ENCODE peak calls at places on chromosomes 5 and 9, in seven cellular contexts. W is MM.1S, M is neural progenitor cell, L is GM23338, Q is PC-3, O is HCT116, R is hepatocyte. X is an unnamed sample.

GRCh38 chr9:12783767-12784460 is 9.1 kb downstream of the LURAP1L start:
- DNase-seq in W (no peak), M (no peak), L (no peak), Q (no peak), O (peak; percentile 24), R (no peak), X (no peak)

GRCh38 chr5:55471468-55471867 is 63.3 kb downstream of the PLPP1 start:
- DNase-seq in W (no peak), M (no peak), L (no peak), Q (no peak), O (no peak), R (no peak), X (no peak)

GRCh38 chr9:122197334-122197872 is 31.4 kb downstream of the LHX6 start:
- DNase-seq in W (no peak), M (no peak), L (peak; percentile 8), Q (no peak), O (no peak), R (no peak), X (no peak)

GRCh38 chr5:104914536-104915070 is 1352.0 kb upstream of the NUDT12 start:
- DNase-seq in W (no peak), M (no peak), L (no peak), Q (no peak), O (no peak), R (no peak), X (no peak)

GRCh38 chr5:40475546-40475945 is 204.2 kb upstream of the PTGER4 start:
- DNase-seq in W (no peak), M (no peak), L (no peak), Q (no peak), O (no peak), R (no peak), X (peak; percentile 69)

GRCh38 chr9:93713716-93714115 is 137.3 kb downstream of the PHF2 start:
- DNase-seq in W (no peak), M (no peak), L (no peak), Q (no peak), O (no peak), R (no peak), X (no peak)

GRCh38 chr5:29229461-29229860 is 1964.0 kb upstream of the CDH6 start:
- DNase-seq in W (no peak), M (no peak), L (no peak), Q (no peak), O (no peak), R (no peak), X (no peak)

GRCh38 chr9:105468875-105469274 is 21.0 kb downstream of the FSD1L start:
- DNase-seq in W (no peak), M (no peak), L (no peak), Q (no peak), O (no peak), R (no peak), X (no peak)

GRCh38 chr9:134474058-134474370 is 147.8 kb downstream of the RXRA start:
- DNase-seq in W (no peak), M (no peak), L (no peak), Q (no peak), O (no peak), R (no peak), X (peak; percentile 72)

GRCh38 chr9:135506327-135507103 is 6.0 kb downstream of the MRPS2 start:
- DNase-seq in W (no peak), M (peak; percentile 58), L (peak; percentile 39), Q (no peak), O (no peak), R (no peak), X (no peak)

GRCh38 chr9:30507166-30507565 is 1877.3 kb upstream of the ACO1 start:
- DNase-seq in W (no peak), M (no peak), L (no peak), Q (no peak), O (no peak), R (no peak), X (no peak)

GRCh38 chr5:36153727-36154126 is 1.8 kb downstream of the SKP2 start:
- DNase-seq in W (no peak), M (no peak), L (no peak), Q (no peak), O (no peak), R (no peak), X (no peak)

GRCh38 chr9:103545260-103545659 is 548.8 kb upstream of the SMC2 start:
- DNase-seq in W (no peak), M (no peak), L (no peak), Q (no peak), O (no peak), R (no peak), X (no peak)

GRCh38 chr9:123544007-123544827 is 188.2 kb downstream of the CRB2 start:
- DNase-seq in W (peak; percentile 38), M (peak; percentile 57), L (peak; percentile 65), Q (peak; percentile 42), O (peak; percentile 12), R (peak; percentile 46), X (peak; percentile 66)

GRCh38 chr5:36606437-36607113 is at the start of gene SLC1A3:
- DNase-seq in W (peak; percentile 76), M (peak; percentile 85), L (peak; percentile 84), Q (peak; percentile 80), O (peak; percentile 74), R (peak; percentile 79), X (peak; percentile 87)

GRCh38 chr9:136862849-136863622 is 3.1 kb downstream of the EDF1 start:
- DNase-seq in W (no peak), M (no peak), L (no peak), Q (no peak), O (no peak), R (no peak), X (no peak)

GRCh38 chr9:1837453-1838084 is 177.6 kb upstream of the SMARCA2 start:
- DNase-seq in W (peak; percentile 63), M (peak; percentile 81), L (peak; percentile 90), Q (peak; percentile 11), O (no peak), R (peak; percentile 18), X (peak; percentile 40)

DNA sequence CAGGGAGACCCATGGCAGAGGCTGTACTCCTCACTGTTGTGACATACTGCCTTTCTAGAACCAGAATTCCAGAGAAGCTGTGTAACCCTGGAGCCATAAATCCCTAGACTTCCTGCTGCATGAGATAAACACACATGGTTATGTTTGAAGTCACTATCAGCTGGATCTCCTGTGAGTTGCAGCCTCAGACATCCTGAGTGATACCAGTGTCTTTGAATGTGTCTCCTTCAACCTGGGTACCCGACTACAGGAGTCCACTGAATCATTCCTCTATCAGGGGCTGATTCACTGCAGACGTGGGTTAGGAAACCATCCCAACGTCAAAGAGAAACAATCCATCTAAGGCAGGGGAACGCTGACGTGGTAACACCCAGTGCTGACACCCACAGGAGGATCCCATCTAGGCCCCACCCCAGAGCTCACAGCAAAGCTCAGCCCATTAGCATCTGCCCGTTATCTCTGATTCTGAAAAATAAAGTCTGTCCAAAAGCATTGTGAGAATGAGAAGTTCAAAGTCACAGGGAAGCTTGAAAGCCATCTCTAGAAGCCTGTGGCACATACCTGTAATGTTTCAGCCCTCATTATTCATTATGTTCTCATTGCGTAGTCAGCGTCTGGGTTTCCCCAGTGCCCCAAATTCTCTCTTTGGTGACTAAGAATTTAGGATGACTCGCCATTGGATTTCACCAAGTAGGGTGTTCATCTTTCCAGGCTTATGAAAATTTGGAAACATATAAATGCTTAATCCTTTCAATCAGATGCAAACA is 36.3 kb upstream of the BASP1 start:
- DNase-seq in W (no peak), M (no peak), L (no peak), Q (peak; percentile 95), O (no peak), R (peak; percentile 81), X (peak; percentile 98)
- TF ChIP-seq EZH2phosphoT487 in W (no peak), M (no peak), L (no peak), Q (no peak), O (no peak), R (no peak), X (no peak)

DNA sequence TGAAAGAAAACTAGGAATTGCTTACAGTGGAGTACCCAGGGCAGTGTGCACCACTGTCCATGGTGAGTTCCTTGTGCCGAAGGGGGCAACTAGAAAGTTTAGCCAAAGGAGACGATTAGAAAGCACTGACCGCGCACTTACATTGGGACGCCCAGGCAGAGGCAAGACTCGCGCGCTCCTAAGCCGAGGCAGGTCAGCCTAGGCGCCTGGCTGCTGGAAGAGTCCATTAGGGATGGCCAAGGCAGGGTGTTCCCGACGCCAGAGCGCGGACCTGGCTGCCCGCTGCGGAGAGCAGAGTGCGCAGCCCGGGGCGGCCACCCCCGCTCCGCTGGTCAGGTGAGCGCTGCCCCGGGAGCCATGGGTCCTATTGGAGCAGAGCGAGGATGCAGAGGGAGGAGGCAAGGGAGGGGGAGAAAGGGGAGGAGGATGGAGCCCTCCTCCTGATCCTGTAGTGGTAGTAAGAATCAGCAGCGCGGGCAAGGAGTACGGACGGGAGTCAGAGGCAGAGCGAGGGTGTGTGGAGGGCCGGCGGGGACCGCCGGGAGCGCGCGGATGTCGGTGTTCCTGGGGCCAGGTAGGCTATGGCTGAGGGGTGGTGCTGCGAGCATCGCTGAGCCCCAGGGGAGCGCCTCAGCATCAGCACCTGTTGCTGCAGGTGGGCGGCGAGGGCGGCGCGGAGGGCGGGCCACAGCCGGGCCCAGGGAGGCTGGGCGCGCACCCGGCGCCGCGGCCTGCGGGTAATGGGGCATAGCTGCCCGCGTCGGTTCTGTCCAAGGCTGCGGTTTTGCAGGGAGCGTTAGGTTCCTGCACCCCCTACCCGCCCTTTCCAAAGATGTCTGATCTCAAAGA is at the start of gene ADGRV1:
- DNase-seq in W (peak; percentile 95), M (peak; percentile 99), L (peak; percentile 98), Q (peak; percentile 99), O (peak; percentile 86), R (peak; percentile 94), X (peak; percentile 30)
- TF ChIP-seq EZH2 in W (no peak), M (no peak), L (no peak), Q (no peak), O (no peak), R (no peak), X (no peak)

DNA sequence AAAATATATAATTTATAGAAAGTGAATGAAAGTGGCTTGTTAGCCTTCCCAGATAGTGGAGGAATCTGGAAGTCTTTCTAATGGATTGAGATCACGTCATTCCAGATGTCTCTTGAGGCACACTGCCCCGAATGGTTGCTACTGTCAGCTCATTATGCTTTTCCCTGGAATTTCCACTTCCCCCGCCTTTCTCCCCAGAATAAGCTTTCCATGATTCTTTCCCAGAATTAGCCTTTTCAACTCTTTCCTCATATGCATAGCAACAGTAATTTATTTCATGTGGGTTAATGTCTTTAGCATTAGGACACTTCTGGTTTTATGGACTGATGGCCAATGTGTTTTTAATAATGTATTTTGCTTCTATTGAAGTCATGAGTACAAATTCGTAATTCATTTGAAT is 81.5 kb downstream of the PALM2AKAP2 start:
- DNase-seq in W (no peak), M (no peak), L (no peak), Q (no peak), O (no peak), R (no peak), X (peak; percentile 64)
- TF ChIP-seq EZH2phosphoT487 in W (no peak), M (no peak), L (no peak), Q (no peak), O (no peak), R (no peak), X (no peak)

GRCh38 chr5:176744584-176744965 is 65.8 kb upstream of the UNC5A start:
- DNase-seq in W (no peak), M (peak; percentile 53), L (peak; percentile 72), Q (peak; percentile 20), O (no peak), R (no peak), X (no peak)

GRCh38 chr5:176743136-176743827 is 67.1 kb upstream of the UNC5A start:
- DNase-seq in W (no peak), M (peak; percentile 78), L (peak; percentile 67), Q (no peak), O (no peak), R (peak; percentile 30), X (peak; percentile 8)

GRCh38 chr5:176742246-176743105 is 67.9 kb upstream of the UNC5A start:
- DNase-seq in W (no peak), M (no peak), L (no peak), Q (no peak), O (no peak), R (no peak), X (no peak)

GRCh38 chr5:176741566-176742211 is 68.7 kb upstream of the UNC5A start:
- DNase-seq in W (no peak), M (no peak), L (no peak), Q (no peak), O (no peak), R (no peak), X (no peak)

GRCh38 chr5:176743828-176744583 is 66.4 kb upstream of the UNC5A start:
- DNase-seq in W (no peak), M (no peak), L (no peak), Q (no peak), O (no peak), R (no peak), X (no peak)
- TF ChIP-seq EZH2 in W (no peak), M (peak; percentile 30), L (no peak), Q (no peak), O (no peak), R (peak; percentile 25), X (peak; percentile 80)

X was measured in GM23248.